ENCODE peak calls at places on chromosomes 12 and 14, in six cellular contexts. G is IMR-90, A is H9, Q is H1, H is neuronal stem cell, C is trophoblast cell. J is an unnamed sample.

GRCh38 chr12:95257541-95257940 is 39.9 kb downstream of the VEZT start:
- DNase-seq in G (peak; percentile 44), A (no peak), Q (no peak), H (no peak), C (no peak), J (no peak)

GRCh38 chr12:124242529-124243065 is 52.3 kb upstream of the RFLNA start:
- DNase-seq in G (no peak), A (no peak), Q (no peak), H (no peak), C (no peak), J (no peak)

GRCh38 chr12:91778091-91778819 is 367.4 kb downstream of the BTG1 start:
- DNase-seq in G (peak; percentile 13), A (no peak), Q (no peak), H (no peak), C (no peak), J (peak; percentile 26)

GRCh38 chr12:6700646-6701051 is at the start of gene PIANP:
- DNase-seq in G (peak; percentile 21), A (peak; percentile 59), Q (peak; percentile 72), H (peak; percentile 23), C (no peak), J (peak; percentile 40)

GRCh38 chr14:34124585-34124984 is 173.7 kb upstream of the EGLN3 start:
- DNase-seq in G (no peak), A (no peak), Q (no peak), H (no peak), C (no peak), J (no peak)

GRCh38 chr14:61841145-61841544 is 78.9 kb downstream of the SNAPC1 start:
- DNase-seq in G (no peak), A (no peak), Q (no peak), H (no peak), C (no peak), J (no peak)

GRCh38 chr14:93834739-93835383 is 46.6 kb upstream of the PRIMA1 start:
- DNase-seq in G (no peak), A (no peak), Q (no peak), H (no peak), C (no peak), J (no peak)

GRCh38 chr14:93787465-93788306 is 599 bp downstream of the PRIMA1 start:
- DNase-seq in G (no peak), A (peak; percentile 78), Q (peak; percentile 76), H (no peak), C (no peak), J (no peak)

GRCh38 chr14:33768458-33768830 is 182.4 kb downstream of the EGLN3 start:
- DNase-seq in G (no peak), A (no peak), Q (no peak), H (no peak), C (no peak), J (no peak)

GRCh38 chr14:33332497-33332896 is 393.8 kb downstream of the NPAS3 start:
- DNase-seq in G (no peak), A (no peak), Q (no peak), H (no peak), C (no peak), J (no peak)

GRCh38 chr12:117027251-117028086 is 71.7 kb downstream of the TESC start:
- DNase-seq in G (no peak), A (peak; percentile 28), Q (no peak), H (no peak), C (no peak), J (no peak)

GRCh38 chr14:86654558-86655184 is 1124.7 kb downstream of the FLRT2 start:
- DNase-seq in G (peak; percentile 26), A (peak; percentile 66), Q (peak; percentile 89), H (peak; percentile 51), C (peak; percentile 19), J (peak; percentile 21)

GRCh38 chr12:107567871-107568619 is 117.6 kb upstream of the PWP1 start:
- DNase-seq in G (no peak), A (no peak), Q (no peak), H (no peak), C (no peak), J (no peak)

DNA sequence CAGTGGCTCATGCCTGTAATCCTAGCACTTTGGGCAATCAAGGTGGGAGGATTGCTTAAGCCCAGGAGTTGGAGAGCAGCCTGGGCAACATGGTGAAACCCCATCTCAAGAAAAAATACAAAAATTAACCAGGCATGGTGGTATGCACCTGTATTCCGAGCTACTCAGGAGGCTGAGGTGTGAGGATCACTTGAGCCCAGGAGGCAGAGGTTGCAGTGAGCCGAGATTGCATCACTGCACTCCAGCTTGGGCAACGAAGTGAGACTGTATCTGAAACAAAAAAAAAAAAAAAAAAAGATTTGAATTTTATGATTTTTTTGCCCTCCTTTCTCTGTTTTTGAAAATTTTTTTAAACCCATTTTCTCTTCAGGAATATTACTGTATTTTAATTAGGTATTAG is 17.7 kb downstream of the C12orf75 start:
- DNase-seq in G (no peak), A (no peak), Q (no peak), H (no peak), C (peak; percentile 40), J (no peak)
- H2AK5ac ChIP-seq in G (no peak overlapping the region), A (no peak overlapping the region), Q (no peak overlapping the region), H (no peak overlapping the region), C (no peak overlapping the region), J (no peak overlapping the region)

GRCh38 chr14:105852378-105853088 is 326.1 kb downstream of the TMEM121 start:
- DNase-seq in G (no peak), A (peak; percentile 10), Q (no peak), H (no peak), C (no peak), J (no peak)

GRCh38 chr14:105851716-105852377 is 325.5 kb downstream of the TMEM121 start:
- DNase-seq in G (no peak), A (no peak), Q (no peak), H (no peak), C (no peak), J (no peak)

GRCh38 chr14:105850853-105851581 is 324.6 kb downstream of the TMEM121 start:
- DNase-seq in G (no peak), A (no peak), Q (no peak), H (no peak), C (no peak), J (no peak)

GRCh38 chr14:105848570-105848969 is 322.2 kb downstream of the TMEM121 start:
- DNase-seq in G (no peak), A (no peak), Q (no peak), H (no peak), C (no peak), J (no peak)

DNA sequence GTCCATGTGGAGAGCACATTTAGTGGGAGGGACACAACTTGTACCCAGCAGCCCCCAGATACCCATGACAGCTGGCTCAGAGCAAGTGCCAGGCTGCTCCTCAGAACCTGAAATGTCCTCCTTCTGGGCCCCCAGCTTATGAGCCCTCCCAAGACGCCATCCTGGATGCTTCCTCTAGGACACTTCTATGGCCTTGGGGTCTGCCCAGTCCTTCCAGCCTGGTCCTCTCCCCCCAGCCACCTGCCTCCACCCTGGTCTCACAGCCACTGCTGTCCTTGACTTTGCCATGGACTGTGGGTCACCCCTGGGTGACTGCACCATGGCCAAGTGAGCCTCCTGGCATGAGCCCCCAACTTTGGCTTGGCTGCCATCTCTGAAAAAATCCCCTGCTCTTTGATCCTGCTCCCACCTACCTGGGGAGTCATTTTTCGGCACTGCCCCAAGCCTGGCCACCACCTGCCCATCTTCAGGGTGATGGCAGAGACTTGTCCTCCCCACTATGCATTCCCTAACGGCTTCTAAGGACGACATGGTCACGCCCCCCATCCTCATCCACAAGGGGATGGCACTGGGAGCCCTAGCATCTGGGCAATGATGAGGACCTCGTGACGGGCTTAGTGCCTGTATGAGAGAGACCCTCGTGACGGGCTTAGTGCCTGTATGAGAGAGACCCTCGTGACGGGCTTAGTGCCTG is 323.7 kb downstream of the TMEM121 start:
- DNase-seq in G (no peak), A (no peak), Q (no peak), H (no peak), C (no peak), J (no peak)
- H3K9me3 ChIP-seq in G (peaks cover 66% of the 10 kb centered on the region), A (peaks cover 92% of the 10 kb centered on the region), Q (peaks cover 90% of the 10 kb centered on the region), H (no peaks in the 10 kb centered on the region), C (peaks cover 77% of the 10 kb centered on the region), J (no peaks in the 10 kb centered on the region)

DNA sequence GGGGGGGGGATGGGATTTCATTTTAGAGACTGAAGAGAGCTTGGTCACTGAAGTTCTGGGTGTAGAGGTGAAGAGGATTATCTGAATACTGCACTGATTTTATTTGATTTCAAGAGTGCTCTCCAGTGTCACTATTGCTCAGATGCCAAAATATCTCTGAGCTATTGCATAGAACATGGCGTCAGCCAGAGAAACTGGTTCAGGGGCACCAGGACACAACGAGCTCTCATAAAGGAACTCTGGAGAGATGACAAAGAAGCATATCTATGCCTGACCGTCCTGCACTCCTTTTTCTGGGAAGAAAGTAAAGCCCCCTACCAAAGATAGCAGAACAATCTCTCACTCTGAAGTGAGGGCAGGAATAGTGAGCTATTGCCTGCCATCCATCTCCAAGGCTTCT is 2.0 kb downstream of the SLC7A8 start:
- DNase-seq in G (no peak), A (no peak), Q (peak; percentile 38), H (no peak), C (no peak), J (no peak)
- H3K9ac ChIP-seq in G (no peak overlapping the region), A (peak overlapping the region; percentile 41), Q (no peak overlapping the region), H (no peak overlapping the region), C (no peak overlapping the region), J (peak overlapping the region; percentile 87)

GRCh38 chr14:71410578-71411279 is 503.5 kb downstream of the PCNX1 start:
- DNase-seq in G (no peak), A (no peak), Q (no peak), H (no peak), C (no peak), J (no peak)
- H2AK5ac ChIP-seq in G (no peak overlapping the region), A (no peak overlapping the region), Q (no peak overlapping the region), H (no peak overlapping the region), C (no peak overlapping the region), J (no peak overlapping the region)

DNA sequence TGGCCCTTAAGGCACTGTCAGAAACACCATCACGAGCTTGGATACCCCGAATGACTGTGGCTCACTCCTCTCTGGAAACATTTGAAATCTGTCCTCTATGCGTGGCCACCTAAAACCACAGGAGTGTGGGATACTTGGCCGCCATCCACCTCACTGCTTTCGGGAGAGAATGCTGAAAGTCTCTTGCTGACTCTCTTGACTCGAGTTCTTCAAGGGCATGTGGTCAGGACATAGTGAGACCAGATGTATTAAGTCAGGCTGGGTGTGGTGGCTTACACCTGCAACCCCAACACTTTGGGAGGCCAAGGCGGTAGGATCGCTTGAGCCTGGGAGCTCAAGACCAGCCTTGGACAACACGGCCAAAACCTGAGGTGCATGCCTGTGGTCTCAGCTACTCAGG is 174.7 kb upstream of the ALG10B start:
- DNase-seq in G (no peak), A (no peak), Q (no peak), H (no peak), C (no peak), J (no peak)
- H3K9me3 ChIP-seq in G (peaks cover 2% of the 10 kb centered on the region), A (peaks cover 87% of the 10 kb centered on the region), Q (peaks cover 83% of the 10 kb centered on the region), H (no peaks in the 10 kb centered on the region), C (peaks cover 49% of the 10 kb centered on the region), J (no peaks in the 10 kb centered on the region)

GRCh38 chr12:49094104-49094948 is at the start of gene DHH:
- DNase-seq in G (no peak), A (peak; percentile 80), Q (peak; percentile 82), H (no peak), C (no peak), J (peak; percentile 21)
- H3K9ac ChIP-seq in G (no peak within 1 kb of the TSS), A (no peak within 1 kb of the TSS), Q (no peak within 1 kb of the TSS), H (peak within 1 kb of the TSS; percentile 80), C (no peak within 1 kb of the TSS), J (no peak within 1 kb of the TSS)

J was measured in mesenchymal stem cell.